ENCODE peak calls at places on chromosomes 12 and 14, in five cellular contexts. F is esophagus squamous epithelium, D is sigmoid colon, H is A549, K is stomach. J is an unnamed sample.

GRCh38 chr12:69388371-69388770 is 28.8 kb downstream of the YEATS4 start:
- DNase-seq in F (no peak), D (no peak), H (peak), K (no peak), J (no peak)

GRCh38 chr12:110743571-110744093 is 941 bp upstream of the PPP1CC start:
- DNase-seq in F (no peak), D (peak), H (no peak), K (no peak), J (peak)

GRCh38 chr14:68627868-68628604 is 164.8 kb downstream of the ZFP36L1 start:
- DNase-seq in F (no peak), D (no peak), H (no peak), K (peak), J (peak)

GRCh38 chr12:55697686-55698085 is 10.0 kb downstream of the ITGA7 start:
- DNase-seq in F (no peak), D (peak), H (no peak), K (no peak), J (no peak)

GRCh38 chr12:68222336-68222735 is 3.3 kb downstream of the IL26 start:
- DNase-seq in F (no peak), D (no peak), H (no peak), K (no peak), J (peak)

GRCh38 chr12:59158066-59158465 is 237.8 kb upstream of the LRIG3 start:
- DNase-seq in F (no peak), D (no peak), H (no peak), K (no peak), J (no peak)

GRCh38 chr14:74596747-74597456 is 15.1 kb downstream of the LTBP2 start:
- DNase-seq in F (no peak), D (no peak), H (no peak), K (no peak), J (no peak)

GRCh38 chr12:1108276-1108675 is 117.3 kb downstream of the ERC1 start:
- DNase-seq in F (no peak), D (no peak), H (no peak), K (no peak), J (no peak)

GRCh38 chr12:56190695-56191155 is 1.4 kb upstream of the SMARCC2 start:
- DNase-seq in F (no peak), D (no peak), H (peak), K (no peak), J (no peak)

GRCh38 chr12:110531741-110532333 is 29.7 kb downstream of the RAD9B start:
- DNase-seq in F (no peak), D (no peak), H (no peak), K (no peak), J (no peak)

GRCh38 chr12:1995205-1995896 is 8.9 kb downstream of the DCP1B start:
- DNase-seq in F (no peak), D (no peak), H (no peak), K (no peak), J (no peak)

GRCh38 chr14:20262642-20263128 is 23.6 kb downstream of the OR11H4 start:
- DNase-seq in F (no peak), D (no peak), H (no peak), K (no peak), J (no peak)

GRCh38 chr12:116675339-116676107 is 62.3 kb downstream of the SPRING1 start:
- DNase-seq in F (no peak), D (no peak), H (no peak), K (no peak), J (no peak)

GRCh38 chr12:116672010-116672409 is 65.9 kb downstream of the SPRING1 start:
- DNase-seq in F (no peak), D (no peak), H (no peak), K (no peak), J (no peak)

GRCh38 chr12:116672842-116673516 is 64.9 kb downstream of the SPRING1 start:
- DNase-seq in F (no peak), D (no peak), H (no peak), K (no peak), J (no peak)

GRCh38 chr12:116674643-116675183 is 63.2 kb downstream of the SPRING1 start:
- DNase-seq in F (no peak), D (no peak), H (no peak), K (no peak), J (no peak)

GRCh38 chr12:116673713-116674112 is 64.2 kb downstream of the SPRING1 start:
- DNase-seq in F (no peak), D (no peak), H (no peak), K (no peak), J (no peak)
- TF ChIP-seq CTCF in F (no peak), D (no peak), H (peak), K (no peak), J (no peak)

DNA sequence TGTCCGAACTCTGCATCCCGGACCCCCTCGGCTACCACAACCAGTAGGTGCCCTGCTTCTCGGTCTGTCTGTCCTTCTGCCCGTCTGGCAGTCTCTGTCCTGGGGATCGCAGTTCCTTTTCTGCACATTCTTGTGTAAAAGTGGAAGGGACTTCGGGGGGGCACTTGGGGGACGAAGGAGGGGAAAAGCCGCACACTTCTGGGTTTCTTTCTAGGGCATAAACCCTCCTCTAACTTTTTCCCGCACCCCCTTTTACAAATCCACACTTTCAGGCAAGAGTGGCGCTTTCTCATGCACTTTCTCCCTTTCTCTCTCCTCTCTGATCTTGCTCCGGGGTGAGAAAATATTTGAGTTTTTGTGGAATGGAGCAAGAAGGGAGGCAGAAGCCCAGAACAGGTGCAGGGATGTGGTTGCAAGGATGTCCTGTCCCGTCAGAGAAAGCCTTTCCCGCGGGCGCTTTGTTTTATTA is 506 bp downstream of the ESRRB start:
- DNase-seq in F (no peak), D (no peak), H (no peak), K (no peak), J (no peak)
- TF ChIP-seq POLR2A in F (no peak), D (no peak), H (no peak), K (no peak), J (no peak)

GRCh38 chr14:100150932-100151587 is 8.4 kb downstream of the DEGS2 start:
- DNase-seq in F (no peak), D (no peak), H (no peak), K (no peak), J (no peak)
- TF ChIP-seq CTCF in F (no peak), D (no peak), H (no peak), K (no peak), J (no peak)

GRCh38 chr12:50925342-50925651 is 27.0 kb upstream of the HIGD1C start:
- DNase-seq in F (no peak), D (no peak), H (no peak), K (no peak), J (peak)

GRCh38 chr12:50923361-50924130 is 28.8 kb upstream of the HIGD1C start:
- DNase-seq in F (no peak), D (no peak), H (no peak), K (no peak), J (no peak)

GRCh38 chr12:50925920-50926319 is 26.4 kb upstream of the HIGD1C start:
- DNase-seq in F (no peak), D (no peak), H (no peak), K (no peak), J (no peak)

GRCh38 chr12:50924131-50924438 is 28.3 kb upstream of the HIGD1C start:
- DNase-seq in F (no peak), D (no peak), H (no peak), K (no peak), J (no peak)

DNA sequence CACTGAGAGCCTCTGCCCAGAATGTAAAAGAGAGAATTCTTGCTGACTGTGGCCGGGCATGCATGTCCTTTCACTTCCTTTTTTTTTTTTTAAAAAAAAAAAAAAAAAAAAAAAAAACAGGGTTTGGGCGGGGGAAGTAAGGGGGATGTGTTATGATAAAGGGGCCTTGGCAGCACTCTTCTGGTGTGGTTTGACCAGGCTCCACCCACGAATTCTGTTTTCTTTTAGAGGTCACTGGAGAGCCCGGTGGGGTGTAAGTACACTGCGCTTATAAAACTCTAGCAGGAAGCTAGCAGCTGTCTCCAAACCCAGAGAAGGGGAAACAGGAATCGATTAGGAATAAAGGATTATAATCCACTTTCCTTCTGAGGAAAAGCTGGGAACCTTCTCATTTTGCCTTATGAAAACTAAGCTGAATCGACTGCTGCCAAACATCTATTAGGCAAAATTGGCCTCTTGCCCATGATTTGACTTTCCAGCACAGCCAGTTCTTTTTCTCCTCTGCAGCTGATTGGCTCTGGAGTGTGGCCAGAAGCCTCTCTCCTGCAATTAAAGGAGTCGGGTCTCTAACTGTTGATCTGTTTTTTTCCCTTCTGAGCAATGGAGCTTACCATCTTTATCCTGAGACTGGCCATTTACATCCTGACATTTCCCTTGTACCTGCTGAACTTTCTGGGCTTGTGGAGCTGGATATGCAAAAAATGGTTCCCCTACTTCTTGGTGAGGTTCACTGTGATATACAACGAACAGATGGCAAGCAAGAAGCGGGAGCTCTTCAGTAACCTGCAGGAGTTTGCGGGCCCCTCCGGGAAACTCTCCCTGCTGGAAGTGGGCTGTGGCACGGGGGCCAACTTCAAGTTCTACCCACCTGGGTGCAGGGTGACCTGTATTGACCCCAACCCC is 27.7 kb upstream of the HIGD1C start:
- DNase-seq in F (peak), D (peak), H (no peak), K (peak), J (peak)
- TF ChIP-seq POLR2A in F (peak), D (peak), H (no peak), K (no peak), J (no peak)